ENCODE peak calls at places on chromosomes 6 and 20, in ten cellular contexts. J is germinal center; I is HT-29; Y is CD14-positive monocyte; B is amygdala; V is NCI-H1417; E is HEK293T; G is naive thymus-derived CD8-positive, alpha-beta T cell; K is AG20443; P is upper lobe of right lung. U is an unnamed sample.

GRCh38 chr6:112116215-112116614 is 28.8 kb downstream of the FAM229B start:
- DNase-seq in J (no peak), I (peak; percentile 2), Y (no peak), B (no peak), V (peak; percentile 2), E (peak; percentile 46), G (no peak), K (no peak), P (no peak), U (no peak)

GRCh38 chr20:31751126-31751525 is 12.0 kb downstream of the TPX2 start:
- DNase-seq in J (no peak), I (no peak), Y (no peak), B (no peak), V (no peak), E (no peak), G (no peak), K (peak; percentile 83), P (no peak), U (no peak)

GRCh38 chr6:99603421-99604160 is 3.0 kb upstream of the PRDM13 start:
- DNase-seq in J (peak; percentile 28), I (no peak), Y (no peak), B (no peak), V (no peak), E (no peak), G (no peak), K (peak; percentile 53), P (no peak), U (no peak)

GRCh38 chr6:90338409-90338808 is 41.8 kb upstream of the BACH2 start:
- DNase-seq in J (no peak), I (no peak), Y (no peak), B (no peak), V (no peak), E (no peak), G (no peak), K (no peak), P (no peak), U (no peak)

GRCh38 chr20:43778375-43778774 is 51.6 kb upstream of the GTSF1L start:
- DNase-seq in J (no peak), I (no peak), Y (no peak), B (no peak), V (no peak), E (no peak), G (no peak), K (no peak), P (peak; percentile 0), U (no peak)

GRCh38 chr6:89284963-89285735 is 29.9 kb downstream of the GABRR2 start:
- DNase-seq in J (no peak), I (no peak), Y (no peak), B (no peak), V (no peak), E (no peak), G (no peak), K (no peak), P (no peak), U (no peak)

GRCh38 chr20:38137441-38138037 is 27.5 kb downstream of the TGM2 start:
- DNase-seq in J (no peak), I (no peak), Y (no peak), B (no peak), V (no peak), E (no peak), G (no peak), K (no peak), P (peak; percentile 45), U (peak; percentile 55)

GRCh38 chr6:64256483-64256882 is 620.9 kb downstream of the PHF3 start:
- DNase-seq in J (no peak), I (no peak), Y (no peak), B (no peak), V (peak; percentile 79), E (no peak), G (no peak), K (no peak), P (no peak), U (no peak)

GRCh38 chr6:47135772-47136171 is 93.6 kb upstream of the ADGRF1 start:
- DNase-seq in J (no peak), I (peak; percentile 96), Y (no peak), B (no peak), V (peak; percentile 61), E (no peak), G (no peak), K (peak; percentile 27), P (no peak), U (no peak)

GRCh38 chr6:144659202-144659731 is 374.1 kb downstream of the UTRN start:
- DNase-seq in J (no peak), I (peak; percentile 49), Y (peak; percentile 48), B (no peak), V (peak; percentile 90), E (peak; percentile 47), G (no peak), K (peak; percentile 33), P (no peak), U (no peak)

GRCh38 chr6:131954775-131955107 is 3.6 kb upstream of the CCN2 start:
- DNase-seq in J (no peak), I (peak; percentile 92), Y (no peak), B (no peak), V (no peak), E (peak; percentile 21), G (no peak), K (no peak), P (no peak), U (no peak)

GRCh38 chr6:129525055-129525454 is 184.9 kb downstream of the ARHGAP18 start:
- DNase-seq in J (no peak), I (no peak), Y (no peak), B (no peak), V (no peak), E (no peak), G (no peak), K (no peak), P (no peak), U (no peak)

GRCh38 chr20:35539756-35540212 is 2.1 kb upstream of the ERGIC3 start:
- DNase-seq in J (peak; percentile 55), I (peak; percentile 95), Y (no peak), B (no peak), V (peak; percentile 98), E (peak; percentile 72), G (no peak), K (no peak), P (peak; percentile 76), U (no peak)